ENCODE peak calls at places on chromosomes 3 and 15, in five cellular contexts. J is stomach, C is SJSA1, Z is tibial nerve, T is SK-N-SH. Q is an unnamed sample.

GRCh38 chr15:78983146-78983918 is 38.5 kb upstream of the CTSH start:
- DNase-seq in T (no peak), C (no peak), Z (no peak), J (no peak), Q (no peak)

GRCh38 chr15:72271895-72272212 is 500 bp downstream of the PARP6 start:
- DNase-seq in C (no peak), J (no peak), Z (no peak), T (no peak), Q (no peak)

GRCh38 chr3:1135194-1135593 is 42.4 kb downstream of the CNTN6 start:
- DNase-seq in J (no peak), C (no peak), T (no peak), Z (no peak), Q (no peak)

GRCh38 chr15:78131295-78132021 is at the start of gene CIB2:
- DNase-seq in C (peak; percentile 70), Z (no peak), T (peak; percentile 99), J (peak; percentile 73), Q (peak; percentile 63)

GRCh38 chr3:65706786-65707568 is 331.7 kb downstream of the MAGI1 start:
- DNase-seq in Z (no peak), T (no peak), C (no peak), J (peak; percentile 68), Q (no peak)

GRCh38 chr15:67183443-67184169 is 70.9 kb downstream of the AAGAB start:
- DNase-seq in C (peak; percentile 73), Z (peak; percentile 64), T (no peak), J (no peak), Q (no peak)

GRCh38 chr3:40920041-40920440 is 279.3 kb upstream of the CTNNB1 start:
- DNase-seq in C (no peak), Z (no peak), J (no peak), T (no peak), Q (no peak)

GRCh38 chr3:8619548-8619947 is 25.1 kb downstream of the SSUH2 start:
- DNase-seq in J (no peak), C (no peak), Z (no peak), T (no peak), Q (no peak)

GRCh38 chr15:55703873-55704285 is 39.1 kb downstream of the PRTG start:
- DNase-seq in J (no peak), Z (no peak), T (no peak), C (no peak), Q (no peak)

GRCh38 chr3:30544811-30545210 is 61.6 kb upstream of the TGFBR2 start:
- DNase-seq in T (no peak), J (no peak), Z (no peak), C (peak; percentile 26), Q (no peak)

GRCh38 chr3:157705258-157705657 is 202.0 kb upstream of the VEPH1 start:
- DNase-seq in J (no peak), C (no peak), Z (no peak), T (no peak), Q (no peak)

GRCh38 chr3:172848910-172849309 is 98.4 kb downstream of the ECT2 start:
- DNase-seq in Z (no peak), J (no peak), C (peak; percentile 41), T (no peak), Q (no peak)

GRCh38 chr3:138384971-138385370 is 36.6 kb downstream of the MRAS start:
- DNase-seq in J (no peak), T (no peak), Z (no peak), C (no peak), Q (no peak)

GRCh38 chr3:127196002-127196401 is 3.1 kb downstream of the PRR23E start:
- DNase-seq in J (no peak), T (no peak), Z (no peak), C (no peak), Q (no peak)

GRCh38 chr3:42045719-42046243 is 45.4 kb upstream of the TRAK1 start:
- DNase-seq in Z (no peak), T (no peak), C (no peak), J (no peak), Q (no peak)

GRCh38 chr3:15982667-15983145 is 184.9 kb upstream of the ANKRD28 start:
- DNase-seq in Z (no peak), J (no peak), C (peak; percentile 87), T (peak; percentile 56), Q (no peak)

GRCh38 chr3:52625041-52625440 is 60.7 kb downstream of the PBRM1 start:
- DNase-seq in T (no peak), J (no peak), Z (no peak), C (no peak), Q (no peak)

GRCh38 chr3:140159646-140160045 is 224.7 kb downstream of the CLSTN2 start:
- DNase-seq in Z (no peak), T (no peak), J (no peak), C (no peak), Q (no peak)

GRCh38 chr3:193301441-193301840 is 60.4 kb downstream of the PLAAT1 start:
- DNase-seq in T (no peak), C (peak; percentile 4), Z (no peak), J (no peak), Q (no peak)

GRCh38 chr3:156705761-156706631 is 31.6 kb downstream of the TIPARP start:
- DNase-seq in T (no peak), C (peak; percentile 30), J (no peak), Z (no peak), Q (no peak)

GRCh38 chr3:183317271-183317670 is 64.2 kb downstream of the B3GNT5 start:
- DNase-seq in Z (no peak), C (no peak), T (no peak), J (no peak), Q (no peak)

GRCh38 chr15:29533667-29534066 is 264.0 kb upstream of the NSMCE3 start:
- DNase-seq in C (no peak), Z (no peak), T (no peak), J (no peak), Q (no peak)

GRCh38 chr3:46979958-46980497 is 562 bp downstream of the NBEAL2 start:
- DNase-seq in J (no peak), Z (no peak), T (no peak), C (no peak), Q (no peak)

GRCh38 chr15:90839187-90840071 is 29.0 kb upstream of the FURIN start:
- DNase-seq in T (no peak), Z (no peak), J (peak; percentile 85), C (no peak), Q (no peak)

GRCh38 chr3:78872195-78872594 is 895.6 kb downstream of the ROBO1 start:
- DNase-seq in J (no peak), T (no peak), C (peak; percentile 24), Z (no peak), Q (no peak)

GRCh38 chr15:42511010-42511396 is 15.6 kb downstream of the SNAP23 start:
- DNase-seq in T (no peak), C (peak; percentile 63), Z (no peak), J (no peak), Q (no peak)

GRCh38 chr15:55279746-55280351 is 9.8 kb downstream of the RAB27A start:
- DNase-seq in Z (no peak), C (peak; percentile 61), T (no peak), J (no peak), Q (peak; percentile 65)

GRCh38 chr3:183341545-183342288 is 86.7 kb downstream of the MCF2L2 start:
- DNase-seq in J (no peak), T (no peak), C (no peak), Z (no peak), Q (no peak)

GRCh38 chr15:31031471-31032064 is 40.1 kb upstream of the MTMR10 start:
- DNase-seq in Z (no peak), C (no peak), T (no peak), J (no peak), Q (no peak)

GRCh38 chr3:9681723-9682081 is 21.9 kb upstream of the CPNE9 start:
- DNase-seq in J (peak; percentile 55), Z (no peak), T (no peak), C (no peak), Q (no peak)

GRCh38 chr15:76059320-76060097 is at the start of gene TMEM266:
- DNase-seq in Z (no peak), C (no peak), J (peak; percentile 43), T (peak; percentile 98), Q (no peak)

GRCh38 chr3:11583638-11584046 is 60.1 kb downstream of the VGLL4 start:
- DNase-seq in J (no peak), Z (no peak), T (no peak), C (no peak), Q (no peak)

GRCh38 chr3:11583226-11583625 is 60.5 kb downstream of the VGLL4 start:
- DNase-seq in J (no peak), Z (no peak), C (no peak), T (no peak), Q (no peak)

GRCh38 chr3:11582123-11582968 is 61.4 kb downstream of the VGLL4 start:
- DNase-seq in J (peak; percentile 68), T (peak; percentile 60), C (peak; percentile 63), Z (peak; percentile 72), Q (no peak)

GRCh38 chr3:11580645-11581044 is 63.1 kb downstream of the VGLL4 start:
- DNase-seq in T (no peak), J (no peak), Z (no peak), C (no peak), Q (no peak)

GRCh38 chr3:11581237-11582122 is 62.2 kb downstream of the VGLL4 start:
- DNase-seq in Z (no peak), J (no peak), C (no peak), T (no peak), Q (no peak)
- H3K4me3 ChIP-seq in Z (peak overlapping the region; percentile 25), J (peak overlapping the region; percentile 37), C (peak overlapping the region; percentile 16), T (peak overlapping the region; percentile 33), Q (no peak overlapping the region)

GRCh38 chr15:74543043-74543422 is 2.0 kb downstream of the ARID3B start:
- DNase-seq in Z (no peak), C (no peak), J (no peak), T (no peak), Q (no peak)
- H3K4me3 ChIP-seq in Z (no peak overlapping the region), C (no peak overlapping the region), J (no peak overlapping the region), T (no peak overlapping the region), Q (peak overlapping the region; percentile 10)

DNA sequence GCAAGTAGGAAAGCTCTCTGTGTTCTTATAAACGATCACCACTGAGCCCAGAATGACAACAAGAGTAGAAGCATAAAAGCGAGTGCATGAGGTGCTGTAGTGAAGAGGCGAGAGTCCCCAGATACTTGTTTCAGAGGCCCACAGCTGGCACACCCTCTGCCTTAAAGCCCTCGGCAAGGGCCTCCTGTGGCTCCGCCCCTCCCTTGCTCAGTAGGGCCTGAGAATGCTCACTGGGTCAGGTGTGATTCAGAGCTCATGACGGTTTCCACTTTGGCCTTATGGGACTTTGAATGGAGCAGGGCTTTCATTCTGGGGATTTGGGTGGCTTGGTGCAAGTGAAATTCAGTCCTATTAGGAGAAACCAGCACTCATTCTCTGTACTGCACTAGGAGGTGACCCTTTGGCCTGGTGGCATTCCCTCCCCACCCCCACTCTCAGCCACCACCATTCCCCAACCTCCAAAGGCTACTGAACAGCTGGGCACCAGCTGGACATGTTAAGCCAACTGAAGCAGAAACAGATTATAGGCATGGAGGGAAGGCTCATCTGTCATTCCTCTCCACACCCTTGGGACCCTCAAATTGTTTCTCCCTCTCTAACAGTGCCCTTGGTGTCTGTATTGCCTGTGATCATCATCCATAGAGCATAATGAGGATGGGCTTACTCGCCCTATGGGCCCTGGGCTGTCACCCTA is 109.6 kb upstream of the CTDSPL start:
- DNase-seq in Z (no peak), T (no peak), C (no peak), J (no peak), Q (no peak)
- H3K4me3 ChIP-seq in Z (no peak overlapping the region), T (no peak overlapping the region), C (no peak overlapping the region), J (no peak overlapping the region), Q (no peak overlapping the region)

GRCh38 chr3:129162729-129163579 is 2.1 kb upstream of the ISY1 start:
- DNase-seq in J (no peak), Z (no peak), C (no peak), T (peak; percentile 32), Q (no peak)
- H3K4me3 ChIP-seq in J (no peak overlapping the region), Z (no peak overlapping the region), C (no peak overlapping the region), T (no peak overlapping the region), Q (no peak overlapping the region)

Q was measured in effector memory CD4-positive, alpha-beta T cell.